ENCODE peak calls at places on chromosomes 2 and 18, in five cellular contexts. K is CD4-positive, alpha-beta T cell; Q is substantia nigra; L is spleen; B is right atrium auricular region. U is an unnamed sample.

GRCh38 chr2:46333912-46334311 is 36.7 kb downstream of the EPAS1 start:
- DNase-seq in K (no peak), Q (no peak), L (no peak), B (no peak), U (no peak)

GRCh38 chr18:23165271-23165670 is 30.0 kb downstream of the CABLES1 start:
- DNase-seq in B (no peak), L (no peak), Q (no peak), K (no peak), U (no peak)

GRCh38 chr2:9256570-9257043 is 50.0 kb downstream of the ASAP2 start:
- DNase-seq in Q (no peak), L (no peak), K (no peak), B (no peak), U (no peak)

GRCh38 chr18:8124232-8125146 is 484.7 kb upstream of the RAB12 start:
- DNase-seq in B (no peak), Q (no peak), L (no peak), K (no peak), U (no peak)

GRCh38 chr2:30664761-30665358 is 142.4 kb downstream of the CAPN13 start:
- DNase-seq in K (no peak), Q (no peak), L (no peak), B (peak), U (no peak)

GRCh38 chr2:233901367-233901766 is 15.8 kb upstream of the TRPM8 start:
- DNase-seq in K (no peak), B (no peak), Q (no peak), L (no peak), U (no peak)

GRCh38 chr2:128180031-128180430 is 89.0 kb downstream of the UGGT1 start:
- DNase-seq in B (no peak), K (no peak), L (no peak), Q (no peak), U (no peak)

GRCh38 chr2:198873771-198874501 is 583.8 kb downstream of the SATB2 start:
- DNase-seq in Q (no peak), L (no peak), K (no peak), B (no peak), U (no peak)

GRCh38 chr2:223887127-223887526 is 49.7 kb upstream of the AP1S3 start:
- DNase-seq in Q (no peak), B (no peak), K (no peak), L (no peak), U (no peak)

GRCh38 chr2:6184532-6185302 is 492.5 kb downstream of the SOX11 start:
- DNase-seq in L (no peak), Q (no peak), K (no peak), B (no peak), U (peak)

GRCh38 chr2:240350696-240351087 is 84.8 kb upstream of the GPC1 start:
- DNase-seq in B (no peak), Q (no peak), K (no peak), L (no peak), U (no peak)

GRCh38 chr2:216405588-216405987 is 6.7 kb upstream of the SMARCAL1 start:
- DNase-seq in B (no peak), K (no peak), Q (no peak), L (no peak), U (no peak)

GRCh38 chr2:198913394-198914152 is 544.2 kb downstream of the SATB2 start:
- DNase-seq in Q (no peak), L (no peak), B (no peak), K (no peak), U (no peak)

GRCh38 chr2:37653805-37654378 is 17.6 kb downstream of the CDC42EP3 start:
- DNase-seq in B (peak), L (peak), Q (no peak), K (no peak), U (no peak)

GRCh38 chr2:44768438-44769236 is 172.9 kb upstream of the SIX3 start:
- DNase-seq in K (no peak), Q (no peak), B (no peak), L (peak), U (no peak)

GRCh38 chr2:177483531-177483930 is 91.0 kb downstream of the AGPS start:
- DNase-seq in B (no peak), K (no peak), Q (no peak), L (no peak), U (no peak)

GRCh38 chr2:221198309-221198708 is 373.8 kb downstream of the EPHA4 start:
- DNase-seq in Q (no peak), K (no peak), L (no peak), B (no peak), U (no peak)
- H3K27ac ChIP-seq in Q (no peak), K (no peak), L (no peak), B (no peak), U (no peak)

GRCh38 chr2:179277429-179278196 is 13.0 kb upstream of the SESTD1 start:
- DNase-seq in K (no peak), B (no peak), Q (no peak), L (no peak), U (no peak)
- H3K27ac ChIP-seq in K (no peak), B (no peak), Q (no peak), L (no peak), U (no peak)

DNA sequence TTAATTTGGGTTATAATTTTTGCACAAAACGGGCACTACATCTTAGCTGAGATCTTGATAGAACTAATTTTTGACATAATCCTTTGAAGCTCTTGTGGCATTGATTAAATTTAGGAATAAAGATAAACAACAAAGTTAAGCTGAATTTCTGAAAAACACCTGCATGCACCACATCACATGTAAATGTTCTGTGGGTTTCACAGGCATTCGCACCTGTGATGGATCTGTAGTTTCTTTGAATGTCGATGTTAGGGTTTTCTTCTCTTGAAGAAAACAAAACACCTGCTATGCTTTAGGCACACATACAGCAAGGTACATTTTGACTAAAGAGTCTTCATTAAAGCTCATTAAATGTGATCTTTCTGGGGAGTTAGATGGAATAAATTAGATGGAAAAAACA is 60.3 kb downstream of the RPIA start:
- DNase-seq in B (no peak), L (no peak), K (no peak), Q (no peak), U (no peak)
- H3K27ac ChIP-seq in B (no peak), L (no peak), K (peak), Q (no peak), U (no peak)

GRCh38 chr2:102082591-102083586 is 59.7 kb upstream of the IL1R1 start:
- DNase-seq in L (no peak), Q (no peak), K (no peak), B (no peak), U (no peak)
- H3K27ac ChIP-seq in L (peak), Q (no peak), K (peak), B (peak), U (no peak)